ENCODE peak calls at places on chromosomes 1 and 21, in seven cellular contexts. T is fibroblast of mammary gland, N is endodermal cell, B is adrenal gland, Z is fibroblast of lung, P is fibroblast of pulmonary artery, R is WERI-Rb-1. H is an unnamed sample.

GRCh38 chr1:35893051-35893879 is 10.3 kb downstream of the AGO1 start:
- DNase-seq in P (no peak), N (no peak), T (no peak), B (peak; percentile 65), R (no peak), Z (no peak), H (no peak)

GRCh38 chr1:89822999-89823628 is 2.3 kb downstream of the LRRC8D start:
- DNase-seq in T (peak; percentile 64), N (no peak), B (no peak), R (no peak), P (peak; percentile 71), Z (no peak), H (no peak)

GRCh38 chr21:46049890-46050650 is 47.8 kb upstream of the COL6A2 start:
- DNase-seq in N (no peak), B (peak; percentile 46), T (no peak), R (no peak), P (no peak), Z (no peak), H (no peak)

GRCh38 chr1:181369416-181369815 is 113.9 kb upstream of the CACNA1E start:
- DNase-seq in B (no peak), R (no peak), N (peak; percentile 17), P (no peak), Z (no peak), T (no peak), H (no peak)

GRCh38 chr1:110545492-110545891 is 26.5 kb upstream of the KCNA10 start:
- DNase-seq in Z (no peak), P (no peak), R (no peak), N (no peak), B (no peak), T (no peak), H (no peak)

GRCh38 chr1:229025576-229025975 is 245.3 kb upstream of the RAB4A start:
- DNase-seq in B (no peak), Z (no peak), N (no peak), T (no peak), R (no peak), P (no peak), H (no peak)

GRCh38 chr21:17911628-17912027 is 92.5 kb upstream of the C21orf91 start:
- DNase-seq in B (no peak), Z (peak; percentile 91), R (no peak), P (no peak), T (peak; percentile 93), N (no peak), H (no peak)

GRCh38 chr1:211331011-211331709 is 4.5 kb downstream of the TRAF5 start:
- DNase-seq in Z (peak; percentile 33), R (no peak), B (no peak), T (peak; percentile 62), P (no peak), N (no peak), H (no peak)

GRCh38 chr21:18832950-18833349 is 429.4 kb upstream of the TMPRSS15 start:
- DNase-seq in R (no peak), B (no peak), Z (peak; percentile 81), T (no peak), P (peak; percentile 62), N (no peak), H (no peak)

GRCh38 chr1:97353094-97353493 is 567.7 kb downstream of the DPYD start:
- DNase-seq in R (no peak), Z (no peak), T (no peak), B (no peak), P (no peak), N (no peak), H (no peak)

GRCh38 chr1:19439464-19440171 is 45.7 kb downstream of the CAPZB start:
- DNase-seq in P (peak; percentile 41), R (peak; percentile 25), T (peak; percentile 59), Z (no peak), N (peak; percentile 79), B (peak; percentile 83), H (no peak)

GRCh38 chr21:16608209-16608830 is 878.5 kb downstream of the USP25 start:
- DNase-seq in Z (no peak), B (no peak), R (no peak), N (peak; percentile 50), T (peak; percentile 17), P (peak; percentile 17), H (no peak)

GRCh38 chr1:42950146-42950480 is 8.6 kb downstream of the SLC2A1 start:
- DNase-seq in N (no peak), R (no peak), Z (peak; percentile 95), T (peak; percentile 47), B (no peak), P (peak; percentile 35), H (no peak)

GRCh38 chr1:42951588-42951987 is 7.1 kb downstream of the SLC2A1 start:
- DNase-seq in Z (no peak), R (no peak), P (no peak), T (no peak), B (no peak), N (no peak), H (no peak)

GRCh38 chr1:42947137-42947536 is 11.5 kb downstream of the SLC2A1 start:
- DNase-seq in Z (no peak), T (no peak), N (no peak), P (no peak), R (no peak), B (no peak), H (no peak)

GRCh38 chr1:42947965-42948732 is 10.5 kb downstream of the SLC2A1 start:
- DNase-seq in B (no peak), T (no peak), Z (no peak), R (no peak), N (no peak), P (no peak), H (no peak)

DNA sequence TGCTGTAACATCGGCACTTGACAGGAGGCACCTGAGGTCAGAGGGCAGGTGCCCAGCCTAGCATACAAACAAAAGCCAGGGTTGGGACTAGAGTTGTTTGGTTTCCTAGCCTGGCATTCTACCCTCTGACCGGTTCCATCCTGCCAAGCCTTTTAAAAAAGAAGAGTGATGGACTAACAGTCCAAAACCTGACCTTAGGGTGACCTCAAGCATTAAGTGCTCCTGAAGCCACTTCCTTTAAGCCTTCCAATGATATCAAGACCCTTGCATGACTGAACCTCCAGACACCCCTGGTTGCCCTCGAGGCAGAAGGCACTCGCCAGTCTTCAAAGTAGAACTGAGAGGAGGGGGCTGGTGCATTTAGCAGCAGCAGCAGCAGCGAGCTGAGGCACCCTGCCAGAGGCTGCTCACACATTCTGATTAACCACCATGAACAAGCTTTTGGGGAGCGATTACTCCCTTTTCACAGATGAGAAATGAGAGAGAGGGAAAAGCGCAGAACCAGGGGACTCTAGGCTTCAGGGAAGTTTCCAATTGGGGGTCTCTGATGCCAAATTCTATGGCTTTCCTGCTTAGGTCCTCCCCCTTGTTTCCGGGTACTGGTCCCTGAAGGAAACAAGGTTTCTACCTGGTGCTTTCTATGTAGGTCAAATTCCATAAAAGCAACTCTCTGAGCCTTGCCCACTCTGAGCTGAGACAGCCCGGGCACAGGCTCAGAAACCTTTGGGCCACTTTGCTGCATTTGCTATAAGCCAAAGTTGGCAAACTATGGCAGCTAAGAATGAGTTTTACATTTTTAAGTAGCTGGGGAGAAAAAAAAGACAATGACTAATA is 9.1 kb downstream of the SLC2A1 start:
- DNase-seq in P (no peak), Z (peak; percentile 75), R (no peak), B (no peak), N (no peak), T (no peak), H (no peak)
- H3K4me3 ChIP-seq in P (no peak overlapping the region), Z (no peak overlapping the region), R (no peak overlapping the region), B (no peak overlapping the region), N (no peak overlapping the region), T (no peak overlapping the region), H (no peak overlapping the region)

DNA sequence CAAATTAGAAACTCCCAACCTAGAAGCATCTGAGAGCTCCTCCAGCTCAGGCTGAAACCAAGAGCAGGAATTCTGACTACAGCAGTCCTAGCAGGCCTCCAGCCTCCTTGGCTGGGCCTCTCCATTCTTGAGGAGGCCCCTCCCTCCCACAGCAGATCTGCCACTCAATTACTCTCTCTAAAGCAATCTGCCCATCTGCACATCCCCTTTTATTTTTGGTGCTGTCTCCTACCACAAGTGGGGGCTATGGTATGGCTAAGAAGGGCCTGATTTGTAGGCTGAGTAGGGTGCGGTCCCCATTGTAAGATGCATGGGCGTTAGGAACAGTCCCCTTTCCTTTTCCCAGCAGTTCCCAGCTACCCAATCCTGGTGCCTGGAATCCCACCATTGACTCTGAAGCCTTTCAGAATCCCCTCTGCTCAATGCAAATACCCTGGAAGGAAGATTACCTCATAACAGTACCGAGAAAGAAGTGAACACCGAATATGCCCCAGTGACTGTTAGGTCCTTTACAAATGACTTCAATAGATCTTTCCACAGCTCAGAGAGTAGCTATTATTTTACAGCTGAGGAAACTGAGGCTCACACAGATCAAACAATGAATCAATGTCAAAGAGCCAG is 11.6 kb upstream of the TTC39A start:
- DNase-seq in R (peak; percentile 25), T (no peak), Z (no peak), N (no peak), B (peak; percentile 31), P (no peak), H (no peak)
- TF ChIP-seq CTCF in R (peak; percentile 29), T (peak; percentile 5), Z (no peak), N (peak; percentile 30), B (no peak), P (no peak), H (no peak)

GRCh38 chr1:2526824-2527552 is 592 bp upstream of the PANK4 start:
- DNase-seq in P (peak; percentile 24), N (peak; percentile 61), Z (peak; percentile 48), T (peak; percentile 68), R (no peak), B (peak; percentile 76), H (no peak)

GRCh38 chr1:2527553-2527860 is 1.1 kb upstream of the PANK4 start:
- DNase-seq in R (no peak), T (no peak), Z (no peak), N (no peak), P (no peak), B (no peak), H (no peak)

GRCh38 chr1:2528966-2529750 is 905 bp downstream of the HES5 start:
- DNase-seq in R (no peak), T (no peak), P (no peak), N (peak; percentile 92), Z (no peak), B (no peak), H (no peak)

GRCh38 chr1:2528611-2528965 is 1.5 kb downstream of the HES5 start:
- DNase-seq in R (no peak), T (no peak), B (no peak), N (no peak), P (no peak), Z (no peak), H (no peak)

GRCh38 chr1:2528016-2528415 is 1.6 kb upstream of the PANK4 start:
- DNase-seq in N (no peak), P (no peak), Z (no peak), T (no peak), B (no peak), R (no peak), H (no peak)
- H3K4me3 ChIP-seq in N (no peak overlapping the region), P (no peak overlapping the region), Z (no peak overlapping the region), T (no peak overlapping the region), B (no peak overlapping the region), R (no peak overlapping the region), H (no peak overlapping the region)

DNA sequence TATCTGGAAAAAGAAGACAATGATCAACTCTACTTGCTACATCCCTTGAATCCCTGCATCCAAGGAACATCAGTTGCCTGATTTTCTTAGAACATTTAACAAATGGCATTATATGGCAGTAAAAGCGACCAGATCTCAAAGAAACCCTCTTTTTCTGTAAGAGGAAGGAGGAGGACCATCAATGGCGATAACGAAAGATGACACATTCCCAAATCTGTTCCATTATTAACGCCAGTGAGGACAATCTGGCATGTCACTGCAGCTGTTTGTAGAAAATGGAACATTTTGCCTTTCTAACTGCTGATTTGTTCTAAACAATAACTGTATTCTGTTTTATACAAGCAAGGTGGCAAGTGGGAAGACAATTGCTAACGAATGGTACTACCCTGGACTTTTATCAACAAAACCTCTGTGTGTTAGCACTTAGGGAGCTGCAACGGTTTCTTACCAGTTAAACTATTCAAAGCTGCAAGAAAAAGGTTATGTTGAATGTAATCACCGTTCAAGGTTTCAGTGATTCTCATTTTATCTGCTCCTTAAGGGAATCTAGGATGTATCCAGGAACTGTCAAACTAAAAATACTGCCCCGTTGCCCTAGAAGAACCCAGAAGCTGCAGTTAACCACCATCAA is 251.9 kb downstream of the SDCCAG8 start:
- DNase-seq in R (no peak), N (no peak), T (no peak), Z (no peak), P (no peak), B (no peak), H (no peak)
- TF ChIP-seq CTCF in R (no peak), N (no peak), T (no peak), Z (no peak), P (no peak), B (no peak), H (no peak)

H was measured in tibial nerve.